ENCODE peak calls at places on chromosome 1, in ten cellular contexts. D is PC-3, E is aorta, N is fibroblast of lung, X is IMR-90, V is adrenal gland, M is SK-N-SH, F is neural progenitor cell, P is MM.1S, I is uterus. H is an unnamed sample.

GRCh38 chr1:22347854-22348760 is 103.5 kb upstream of the ZBTB40 start:
- DNase-seq in D (peak; percentile 91), E (no peak), N (no peak), X (no peak), V (no peak), M (no peak), F (no peak), P (no peak), I (no peak), H (no peak)

GRCh38 chr1:110916669-110917306 is 43.8 kb downstream of the CD53 start:
- DNase-seq in D (peak; percentile 72), E (no peak), N (peak; percentile 0), X (peak; percentile 19), V (no peak), M (no peak), F (no peak), P (peak; percentile 65), I (no peak), H (no peak)

GRCh38 chr1:55536466-55536865 is 321.3 kb upstream of the USP24 start:
- DNase-seq in D (no peak), E (no peak), N (no peak), X (no peak), V (no peak), M (no peak), F (no peak), P (peak; percentile 82), I (no peak), H (no peak)

GRCh38 chr1:243508303-243508713 is 252.5 kb downstream of the SDCCAG8 start:
- DNase-seq in D (no peak), E (no peak), N (no peak), X (no peak), V (no peak), M (no peak), F (peak; percentile 16), P (no peak), I (no peak), H (no peak)

GRCh38 chr1:108817016-108817415 is 39.9 kb downstream of the AKNAD1 start:
- DNase-seq in D (no peak), E (peak; percentile 60), N (peak; percentile 78), X (peak; percentile 74), V (no peak), M (no peak), F (no peak), P (no peak), I (no peak), H (no peak)

GRCh38 chr1:209685835-209686234 is 10.6 kb downstream of the G0S2 start:
- DNase-seq in D (no peak), E (no peak), N (no peak), X (no peak), V (no peak), M (no peak), F (peak; percentile 39), P (peak; percentile 91), I (no peak), H (no peak)

GRCh38 chr1:63730211-63730610 is 43.6 kb upstream of the ROR1 start:
- DNase-seq in D (peak; percentile 53), E (no peak), N (no peak), X (no peak), V (no peak), M (peak; percentile 14), F (no peak), P (no peak), I (no peak), H (no peak)

GRCh38 chr1:25715888-25716287 is 84.1 kb upstream of the SELENON start:
- DNase-seq in D (no peak), E (peak; percentile 19), N (no peak), X (no peak), V (no peak), M (no peak), F (no peak), P (no peak), I (no peak), H (no peak)

GRCh38 chr1:6414443-6414844 is 5.3 kb downstream of the HES2 start:
- DNase-seq in D (peak; percentile 50), E (no peak), N (peak; percentile 42), X (peak; percentile 50), V (no peak), M (peak; percentile 87), F (peak; percentile 87), P (peak; percentile 89), I (no peak), H (peak; percentile 62)

GRCh38 chr1:227903614-227904501 is 43.9 kb downstream of the WNT9A start:
- DNase-seq in D (no peak), E (no peak), N (no peak), X (no peak), V (no peak), M (no peak), F (no peak), P (no peak), I (no peak), H (no peak)

GRCh38 chr1:94351441-94351840 is 66.7 kb upstream of the ABCD3 start:
- DNase-seq in D (no peak), E (no peak), N (no peak), X (no peak), V (no peak), M (no peak), F (no peak), P (no peak), I (no peak), H (no peak)

GRCh38 chr1:245142171-245142798 is 12.5 kb upstream of the KIF26B start:
- DNase-seq in D (no peak), E (no peak), N (no peak), X (no peak), V (peak; percentile 39), M (no peak), F (no peak), P (no peak), I (no peak), H (no peak)

DNA sequence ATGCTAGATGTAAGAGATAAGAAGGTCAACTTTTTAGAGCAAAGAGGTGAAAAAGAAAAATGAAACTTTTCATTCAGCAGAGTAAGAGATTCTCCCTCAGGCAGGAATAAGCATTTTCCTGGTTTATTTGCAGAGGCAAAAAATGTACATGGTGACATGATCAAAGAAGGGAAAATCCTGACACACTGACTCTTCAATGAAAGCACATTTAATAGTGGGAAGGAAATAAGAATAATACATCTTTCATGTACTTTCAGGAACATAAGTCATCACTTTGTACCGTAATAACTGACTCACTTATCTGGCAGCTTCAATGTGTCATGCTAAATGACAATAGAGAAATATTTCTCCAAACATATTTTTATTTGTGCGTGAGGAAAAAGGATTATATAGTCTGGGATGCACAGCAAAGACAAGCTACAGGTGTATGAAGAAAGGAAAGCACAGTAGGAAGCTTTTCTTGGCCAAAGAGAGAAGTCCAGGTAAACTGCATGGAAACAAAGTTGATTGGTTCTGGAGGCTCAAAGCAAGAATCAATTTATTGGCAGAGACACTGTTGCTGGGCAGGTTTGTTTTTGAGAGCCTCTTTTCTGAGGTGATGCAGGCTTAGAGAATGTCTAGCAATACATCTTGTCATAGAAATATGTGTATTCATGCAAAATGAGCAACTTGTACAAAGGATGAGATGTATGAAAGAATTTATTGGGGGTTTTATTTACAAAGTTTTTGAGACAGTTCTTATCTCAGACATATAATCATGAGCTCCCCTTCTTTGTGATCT is 1409.0 kb downstream of the PLA2G4A start:
- DNase-seq in D (peak; percentile 77), E (no peak), N (peak; percentile 26), X (peak; percentile 59), V (no peak), M (no peak), F (no peak), P (peak; percentile 13), I (no peak), H (no peak)
- H3K27ac ChIP-seq in D (peak overlapping the region; percentile 46), E (no peak overlapping the region), N (no peak overlapping the region), X (no peak overlapping the region), V (no peak overlapping the region), M (peak overlapping the region; percentile 14), F (no peak overlapping the region), P (no peak overlapping the region), I (no peak overlapping the region), H (no peak overlapping the region)

DNA sequence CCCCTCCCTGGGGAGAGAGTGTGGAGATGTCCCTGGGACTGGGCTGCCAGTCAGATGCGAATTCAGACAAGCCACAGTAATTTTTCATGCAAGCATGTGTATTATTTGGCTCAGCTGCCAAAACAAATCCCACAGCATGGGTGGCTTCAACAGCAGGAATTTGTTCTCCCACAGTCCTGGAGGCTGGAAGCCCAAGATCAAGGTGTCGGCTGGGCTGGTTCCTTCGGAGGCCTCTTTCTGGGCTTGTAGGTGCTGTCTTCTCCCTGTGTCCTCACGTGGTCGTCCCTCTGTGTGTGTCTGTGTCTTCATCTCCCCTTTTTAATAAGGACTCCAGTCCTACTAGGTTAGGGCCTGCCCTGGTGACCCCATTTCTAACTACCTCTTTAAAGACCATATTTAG is 91.9 kb upstream of the ACTRT2 start:
- DNase-seq in D (no peak), E (no peak), N (no peak), X (no peak), V (no peak), M (no peak), F (no peak), P (no peak), I (no peak), H (no peak)
- H3K27me3 ChIP-seq in D (peaks cover 100% of the 10 kb centered on the region), E (no peaks in the 10 kb centered on the region), N (no peaks in the 10 kb centered on the region), X (no peaks in the 10 kb centered on the region), V (peaks cover 5% of the 10 kb centered on the region), M (no peaks in the 10 kb centered on the region), F (no peaks in the 10 kb centered on the region), P (peaks cover 93% of the 10 kb centered on the region), I (no peaks in the 10 kb centered on the region), H (no peaks in the 10 kb centered on the region)

GRCh38 chr1:101652476-101652875 is 344.2 kb downstream of the OLFM3 start:
- DNase-seq in D (no peak), E (no peak), N (no peak), X (no peak), V (no peak), M (no peak), F (peak; percentile 4), P (no peak), I (no peak), H (no peak)

DNA sequence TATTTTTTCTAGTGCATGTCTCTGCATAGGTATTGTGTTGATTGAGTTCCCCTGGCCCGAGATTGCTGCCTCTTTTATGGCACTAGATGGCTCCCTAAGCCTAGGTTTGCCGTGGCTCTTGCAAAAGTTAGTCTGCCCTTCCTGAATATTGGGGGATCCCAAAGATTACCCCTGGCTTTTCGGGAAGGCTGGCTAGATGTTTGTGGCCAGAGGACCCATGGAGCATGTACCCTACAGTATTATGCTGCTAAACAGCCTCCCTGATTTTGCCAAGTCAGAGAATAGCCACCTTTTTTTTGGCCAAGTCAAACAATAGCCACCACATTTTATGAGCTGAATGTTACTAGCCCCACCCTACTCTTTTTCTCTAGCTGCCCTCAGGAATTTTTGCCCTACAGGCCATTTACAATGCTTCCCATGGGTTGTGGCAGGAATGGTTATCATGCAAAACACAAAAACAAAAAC is 343.2 kb downstream of the OLFM3 start:
- DNase-seq in D (peak; percentile 62), E (no peak), N (peak; percentile 31), X (peak; percentile 1), V (no peak), M (no peak), F (peak; percentile 73), P (no peak), I (no peak), H (no peak)
- H3K27ac ChIP-seq in D (no peak overlapping the region), E (no peak overlapping the region), N (no peak overlapping the region), X (no peak overlapping the region), V (no peak overlapping the region), M (no peak overlapping the region), F (no peak overlapping the region), P (no peak overlapping the region), I (no peak overlapping the region), H (no peak overlapping the region)

DNA sequence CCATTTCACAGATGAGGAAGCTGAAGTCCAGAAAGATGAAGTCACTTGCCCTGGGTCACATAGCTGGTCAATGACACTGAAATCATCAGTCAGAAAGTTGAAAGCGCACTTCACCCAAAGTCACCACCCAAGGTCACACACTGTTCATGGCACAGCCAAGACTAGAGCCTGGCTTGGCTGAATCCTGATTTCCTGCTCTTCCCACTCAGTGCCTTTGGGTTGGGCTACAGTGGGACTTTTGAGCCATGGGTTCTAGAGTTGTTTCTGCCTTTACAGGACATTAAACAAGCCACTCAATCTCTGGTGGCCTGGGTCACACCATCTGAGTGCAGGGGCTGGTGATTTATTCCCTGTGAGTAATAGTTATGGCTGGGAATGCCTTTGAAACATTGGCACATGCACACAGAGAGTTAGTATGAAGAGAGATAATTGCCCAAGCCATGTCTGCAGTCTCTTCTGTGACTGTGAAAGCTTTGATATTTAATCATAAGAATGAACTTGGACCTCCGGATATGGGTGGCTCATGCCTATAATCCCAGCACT is 15.9 kb upstream of the ARHGEF10L start:
- DNase-seq in D (no peak), E (no peak), N (no peak), X (no peak), V (no peak), M (no peak), F (no peak), P (no peak), I (no peak), H (no peak)
- H3K27me3 ChIP-seq in D (no peaks in the 10 kb centered on the region), E (no peaks in the 10 kb centered on the region), N (peaks cover 2% of the 10 kb centered on the region), X (peaks cover 23% of the 10 kb centered on the region), V (no peaks in the 10 kb centered on the region), M (no peaks in the 10 kb centered on the region), F (no peaks in the 10 kb centered on the region), P (peaks cover 75% of the 10 kb centered on the region), I (no peaks in the 10 kb centered on the region), H (no peaks in the 10 kb centered on the region)

H was measured in colonic mucosa.